ENCODE peak calls at places on chromosomes 6 and 20, in four cellular contexts. One of them, this sample, is unnamed. For H3K27me3, the result is how much of the 10 kb centered on the place peaks cover.

GRCh38 chr6:1952726-1953360 is 292.6 kb downstream of the GMDS start:
- DNase-seq in fibroblast of lung: peak
- DNase-seq in H1: no peak
- DNase-seq in IMR-90: peak
- DNase-seq in this sample: peak

GRCh38 chr6:30206799-30207618 is 6.2 kb downstream of the TRIM26 start:
- DNase-seq in H1: no peak
- DNase-seq in fibroblast of lung: peak
- DNase-seq in IMR-90: peak
- DNase-seq in this sample: no peak

GRCh38 chr6:111973897-111974639 is 79.8 kb upstream of the CCN6 start:
- DNase-seq in H1: no peak
- DNase-seq in IMR-90: peak
- DNase-seq in fibroblast of lung: peak
- DNase-seq in this sample: no peak

GRCh38 chr6:54267798-54268197 is 40.4 kb upstream of the TINAG start:
- DNase-seq in fibroblast of lung: peak
- DNase-seq in IMR-90: peak
- DNase-seq in H1: no peak
- DNase-seq in this sample: peak

GRCh38 chr20:22914291-22914690 is 120.8 kb upstream of the SSTR4 start:
- DNase-seq in fibroblast of lung: no peak
- DNase-seq in H1: no peak
- DNase-seq in IMR-90: no peak
- DNase-seq in this sample: no peak

GRCh38 chr6:29632789-29633531 is at the start of gene GABBR1:
- DNase-seq in fibroblast of lung: peak
- DNase-seq in H1: no peak
- DNase-seq in IMR-90: peak
- DNase-seq in this sample: peak

GRCh38 chr6:169162968-169163903 is 90.4 kb downstream of the THBS2 start:
- DNase-seq in H1: no peak
- DNase-seq in IMR-90: peak
- DNase-seq in fibroblast of lung: peak
- DNase-seq in this sample: peak

GRCh38 chr6:6407061-6407723 is 86.7 kb upstream of the F13A1 start:
- DNase-seq in IMR-90: no peak
- DNase-seq in H1: no peak
- DNase-seq in fibroblast of lung: no peak
- DNase-seq in this sample: no peak

GRCh38 chr6:45566882-45567281 is 189.1 kb upstream of the SUPT3H start:
- DNase-seq in H1: peak
- DNase-seq in IMR-90: peak
- DNase-seq in fibroblast of lung: no peak
- DNase-seq in this sample: peak

GRCh38 chr6:2790588-2790987 is 25.4 kb downstream of the WRNIP1 start:
- DNase-seq in IMR-90: peak
- DNase-seq in H1: no peak
- DNase-seq in fibroblast of lung: peak
- DNase-seq in this sample: peak

GRCh38 chr6:152124432-152125074 is 317.1 kb downstream of the ESR1 start:
- DNase-seq in IMR-90: peak
- DNase-seq in H1: no peak
- DNase-seq in fibroblast of lung: peak
- DNase-seq in this sample: peak

GRCh38 chr6:166939894-166940293 is 16.5 kb downstream of the RNASET2 start:
- DNase-seq in H1: no peak
- DNase-seq in fibroblast of lung: no peak
- DNase-seq in IMR-90: no peak
- DNase-seq in this sample: no peak

GRCh38 chr20:4067600-4068261 is 52.4 kb upstream of the RNF24 start:
- DNase-seq in fibroblast of lung: peak
- DNase-seq in IMR-90: peak
- DNase-seq in H1: no peak
- DNase-seq in this sample: peak

GRCh38 chr6:72553531-72554202 is 68.2 kb upstream of the KCNQ5 start:
- DNase-seq in H1: no peak
- DNase-seq in IMR-90: peak
- DNase-seq in fibroblast of lung: peak
- DNase-seq in this sample: peak

DNA sequence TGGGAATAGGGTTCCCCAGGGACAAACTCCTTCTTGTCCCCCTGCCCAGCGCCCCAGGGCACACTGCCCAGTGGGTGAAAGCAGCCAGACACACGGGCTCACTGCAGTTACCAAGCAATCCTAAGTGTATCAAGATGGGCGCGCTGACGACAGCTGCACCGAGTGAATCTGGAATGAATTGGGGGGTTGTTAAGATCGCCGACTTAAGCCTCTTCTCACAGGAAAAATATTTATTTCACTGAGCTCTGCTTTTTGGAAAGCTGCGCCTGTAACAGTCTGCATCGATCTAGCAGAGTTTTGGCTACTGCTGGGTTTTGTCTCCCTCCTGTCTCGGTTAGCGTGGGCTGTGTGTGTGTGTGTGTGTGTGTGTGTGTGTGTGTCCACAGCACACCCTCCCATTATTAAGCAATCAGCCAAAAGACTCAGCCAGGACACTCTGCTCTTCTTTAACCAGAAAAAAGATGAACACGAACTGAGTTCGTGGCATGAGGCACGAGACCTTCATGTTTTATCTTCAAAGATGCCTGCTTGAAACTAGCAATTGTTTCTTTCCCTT is 35.9 kb downstream of the RIPOR3 start:
- DNase-seq in H1: no peak
- DNase-seq in fibroblast of lung: peak
- DNase-seq in IMR-90: peak
- DNase-seq in this sample: no peak
- H2AFZ ChIP-seq in H1: no peak
- H2AFZ ChIP-seq in fibroblast of lung: peak
- H2AFZ ChIP-seq in IMR-90: peak
- H2AFZ ChIP-seq in this sample: no peak

GRCh38 chr20:54173653-54174451 is at the start of gene CYP24A1:
- DNase-seq in fibroblast of lung: no peak
- DNase-seq in IMR-90: no peak
- DNase-seq in H1: no peak
- DNase-seq in this sample: peak
- H3K4me2 ChIP-seq in fibroblast of lung: peak
- H3K4me2 ChIP-seq in IMR-90: no peak
- H3K4me2 ChIP-seq in H1: peak
- H3K4me2 ChIP-seq in this sample: peak

GRCh38 chr6:51960419-51960818 is 127.0 kb downstream of the PKHD1 start:
- DNase-seq in H1: no peak
- DNase-seq in IMR-90: no peak
- DNase-seq in fibroblast of lung: no peak
- DNase-seq in this sample: no peak

GRCh38 chr6:51959744-51960383 is 127.5 kb downstream of the PKHD1 start:
- DNase-seq in IMR-90: peak
- DNase-seq in fibroblast of lung: peak
- DNase-seq in H1: peak
- DNase-seq in this sample: peak

GRCh38 chr6:51962355-51962754 is 125.1 kb downstream of the PKHD1 start:
- DNase-seq in H1: no peak
- DNase-seq in fibroblast of lung: no peak
- DNase-seq in IMR-90: no peak
- DNase-seq in this sample: no peak

GRCh38 chr6:51965222-51965801 is 122.1 kb downstream of the PKHD1 start:
- DNase-seq in H1: no peak
- DNase-seq in IMR-90: no peak
- DNase-seq in fibroblast of lung: no peak
- DNase-seq in this sample: no peak

DNA sequence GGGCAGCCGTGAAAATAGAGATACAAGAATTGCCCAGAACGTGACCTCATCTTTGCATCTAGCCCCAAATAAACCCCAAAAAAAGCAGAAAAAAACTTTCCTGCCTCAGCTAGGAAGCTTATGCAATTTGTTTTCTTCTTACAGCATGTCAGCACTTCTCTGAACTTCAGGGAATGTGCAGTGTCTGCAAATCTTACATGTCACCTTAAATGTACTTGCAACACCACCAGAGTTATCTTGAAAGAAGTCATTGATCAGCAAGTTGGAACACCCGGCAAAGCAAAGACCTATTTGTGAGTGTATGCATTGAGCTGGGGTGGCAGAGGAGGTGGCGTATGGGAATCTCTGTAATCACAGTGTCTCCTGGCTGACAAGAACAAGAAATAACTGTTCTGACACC is 123.4 kb downstream of the PKHD1 start:
- DNase-seq in H1: no peak
- DNase-seq in IMR-90: no peak
- DNase-seq in fibroblast of lung: no peak
- DNase-seq in this sample: no peak
- H3K27me3 ChIP-seq in H1: under half
- H3K27me3 ChIP-seq in IMR-90: under half
- H3K27me3 ChIP-seq in fibroblast of lung: under half
- H3K27me3 ChIP-seq in this sample: under half

GRCh38 chr20:53679597-53680309 is 86.1 kb upstream of the ZNF217 start:
- DNase-seq in fibroblast of lung: no peak
- DNase-seq in H1: no peak
- DNase-seq in IMR-90: no peak
- DNase-seq in this sample: no peak

GRCh38 chr20:53678315-53678989 is 84.8 kb upstream of the ZNF217 start:
- DNase-seq in IMR-90: peak
- DNase-seq in H1: no peak
- DNase-seq in fibroblast of lung: no peak
- DNase-seq in this sample: no peak

GRCh38 chr20:53676987-53677386 is 83.3 kb upstream of the ZNF217 start:
- DNase-seq in H1: no peak
- DNase-seq in fibroblast of lung: no peak
- DNase-seq in IMR-90: no peak
- DNase-seq in this sample: no peak

GRCh38 chr20:53677447-53678314 is 84.0 kb upstream of the ZNF217 start:
- DNase-seq in H1: no peak
- DNase-seq in IMR-90: peak
- DNase-seq in fibroblast of lung: peak
- DNase-seq in this sample: no peak

GRCh38 chr20:53678990-53679596 is 85.5 kb upstream of the ZNF217 start:
- DNase-seq in fibroblast of lung: peak
- DNase-seq in IMR-90: peak
- DNase-seq in H1: no peak
- DNase-seq in this sample: no peak
- H2AFZ ChIP-seq in fibroblast of lung: no peak
- H2AFZ ChIP-seq in IMR-90: no peak
- H2AFZ ChIP-seq in H1: no peak
- H2AFZ ChIP-seq in this sample: peak

GRCh38 chr6:35247642-35248231 is 11.8 kb upstream of the ZNF76 start:
- DNase-seq in fibroblast of lung: no peak
- DNase-seq in H1: no peak
- DNase-seq in IMR-90: no peak
- DNase-seq in this sample: no peak

GRCh38 chr6:35248965-35249364 is 10.6 kb upstream of the ZNF76 start:
- DNase-seq in H1: no peak
- DNase-seq in IMR-90: no peak
- DNase-seq in fibroblast of lung: no peak
- DNase-seq in this sample: no peak

GRCh38 chr6:35251949-35252348 is 7.6 kb upstream of the ZNF76 start:
- DNase-seq in H1: no peak
- DNase-seq in IMR-90: no peak
- DNase-seq in fibroblast of lung: no peak
- DNase-seq in this sample: no peak

GRCh38 chr6:35244551-35244950 is 15.0 kb upstream of the ZNF76 start:
- DNase-seq in H1: no peak
- DNase-seq in fibroblast of lung: no peak
- DNase-seq in IMR-90: no peak
- DNase-seq in this sample: no peak

DNA sequence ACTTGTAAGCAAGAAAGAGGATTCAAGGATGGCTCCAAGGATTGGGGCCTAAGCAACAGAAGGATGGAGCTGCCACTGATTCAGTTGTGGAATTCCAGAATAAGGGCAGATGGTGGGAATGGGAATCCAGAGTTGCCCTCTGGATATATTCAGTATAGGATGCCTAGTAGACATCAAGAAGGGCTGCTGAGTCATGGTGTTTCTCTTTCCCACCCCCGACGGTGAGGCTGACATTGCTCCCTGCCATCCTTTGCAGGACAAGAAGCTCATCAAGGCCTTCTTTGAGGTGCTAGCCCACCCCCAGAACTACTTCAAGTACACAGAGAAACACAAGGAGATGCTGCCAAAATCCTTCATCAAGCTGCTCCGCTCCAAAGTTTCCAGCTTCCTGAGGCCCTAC is 11.2 kb upstream of the ZNF76 start:
- DNase-seq in fibroblast of lung: no peak
- DNase-seq in H1: no peak
- DNase-seq in IMR-90: peak
- DNase-seq in this sample: no peak
- H3K4me2 ChIP-seq in fibroblast of lung: no peak
- H3K4me2 ChIP-seq in H1: no peak
- H3K4me2 ChIP-seq in IMR-90: no peak
- H3K4me2 ChIP-seq in this sample: no peak

GRCh38 chr6:26476893-26477292 is 19.1 kb downstream of the BTN2A1 start:
- DNase-seq in IMR-90: no peak
- DNase-seq in H1: no peak
- DNase-seq in fibroblast of lung: no peak
- DNase-seq in this sample: no peak

GRCh38 chr6:26477431-26477830 is 19.7 kb downstream of the BTN2A1 start:
- DNase-seq in H1: no peak
- DNase-seq in IMR-90: no peak
- DNase-seq in fibroblast of lung: no peak
- DNase-seq in this sample: no peak

GRCh38 chr6:26478985-26479278 is 21.2 kb upstream of the BTN1A1 start:
- DNase-seq in H1: no peak
- DNase-seq in fibroblast of lung: no peak
- DNase-seq in IMR-90: no peak
- DNase-seq in this sample: no peak

GRCh38 chr6:26475823-26476729 is 18.3 kb downstream of the BTN2A1 start:
- DNase-seq in IMR-90: peak
- DNase-seq in H1: no peak
- DNase-seq in fibroblast of lung: peak
- DNase-seq in this sample: peak

GRCh38 chr6:26478100-26478984 is 20.6 kb downstream of the BTN2A1 start:
- DNase-seq in fibroblast of lung: no peak
- DNase-seq in H1: no peak
- DNase-seq in IMR-90: no peak
- DNase-seq in this sample: no peak
- H3K27me3 ChIP-seq in fibroblast of lung: under half
- H3K27me3 ChIP-seq in H1: under half
- H3K27me3 ChIP-seq in IMR-90: under half
- H3K27me3 ChIP-seq in this sample: under half

DNA sequence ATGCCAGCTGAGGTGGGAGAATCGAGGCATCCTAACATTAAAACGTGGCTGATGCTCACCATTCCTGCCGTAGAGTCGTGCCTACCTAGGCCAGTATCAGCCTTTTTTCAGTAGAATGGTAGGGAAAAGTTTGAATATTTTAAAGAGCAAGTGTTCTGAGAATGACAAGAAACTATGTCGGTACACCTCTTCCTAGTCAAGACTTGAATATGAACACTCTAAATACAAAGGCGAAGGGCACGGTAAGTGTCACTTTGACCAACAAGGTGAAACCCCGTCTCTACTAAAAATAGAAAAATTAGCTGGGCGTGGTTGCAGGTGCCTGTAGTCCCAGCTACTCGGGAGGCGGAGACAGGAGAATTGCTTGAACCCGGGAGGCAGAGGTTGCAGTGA is 1.0 kb downstream of the GINM1 start:
- DNase-seq in fibroblast of lung: no peak
- DNase-seq in IMR-90: no peak
- DNase-seq in H1: no peak
- DNase-seq in this sample: no peak
- H2AFZ ChIP-seq in fibroblast of lung: peak
- H2AFZ ChIP-seq in IMR-90: peak
- H2AFZ ChIP-seq in H1: no peak
- H2AFZ ChIP-seq in this sample: peak

GRCh38 chr6:35310265-35310831 is 12.7 kb downstream of the DEF6 start:
- DNase-seq in IMR-90: no peak
- DNase-seq in fibroblast of lung: no peak
- DNase-seq in H1: no peak
- DNase-seq in this sample: no peak
- H3K4me2 ChIP-seq in IMR-90: no peak
- H3K4me2 ChIP-seq in fibroblast of lung: no peak
- H3K4me2 ChIP-seq in H1: no peak
- H3K4me2 ChIP-seq in this sample: no peak

This sample was measured in PC-3.